ENCODE peak calls at places on chromosomes 16 and 17, in seven cellular contexts. W is foreskin melanocyte; O is glutamatergic neuron; E is NCI-H1092 treated with DMSO at 0.1 percent for 48 hours; V is stimulated activated CD8-positive, alpha-beta memory T cell treated with anti-CD3 and anti-CD28 coated beads, Interleukin-7, amount 100 ng/mL, for 1 hour; T is head of caudate nucleus; I is kidney. U is an unnamed sample.

GRCh38 chr16:86137359-86137758 is 238.4 kb downstream of the IRF8 start:
- DNase-seq in W (no peak), O (no peak), E (no peak), V (no peak), T (no peak), I (no peak), U (no peak)

GRCh38 chr17:40518401-40519088 is 17.1 kb upstream of the TNS4 start:
- DNase-seq in W (no peak), O (no peak), E (no peak), V (no peak), T (no peak), I (no peak), U (no peak)

GRCh38 chr17:47257651-47258339 is 4.2 kb downstream of the ITGB3 start:
- DNase-seq in W (peak), O (no peak), E (no peak), V (no peak), T (no peak), I (no peak), U (no peak)

GRCh38 chr16:52203096-52203495 is 343.8 kb downstream of the TOX3 start:
- DNase-seq in W (no peak), O (no peak), E (no peak), V (no peak), T (no peak), I (no peak), U (no peak)

GRCh38 chr16:68948230-68948910 is 105.0 kb downstream of the TANGO6 start:
- DNase-seq in W (peak), O (no peak), E (no peak), V (no peak), T (no peak), I (no peak), U (no peak)

GRCh38 chr16:84357191-84357651 is 11.1 kb upstream of the ATP2C2 start:
- DNase-seq in W (peak), O (no peak), E (peak), V (no peak), T (no peak), I (peak), U (no peak)

GRCh38 chr17:4514206-4514605 is 15.5 kb downstream of the SPNS2 start:
- DNase-seq in W (no peak), O (no peak), E (no peak), V (no peak), T (no peak), I (no peak), U (no peak)

GRCh38 chr17:42050360-42051012 is at the start of gene C17orf113:
- DNase-seq in W (no peak), O (peak), E (peak), V (peak), T (peak), I (peak), U (peak)

GRCh38 chr17:68656666-68657065 is 55.5 kb upstream of the FAM20A start:
- DNase-seq in W (no peak), O (no peak), E (no peak), V (no peak), T (no peak), I (no peak), U (no peak)

GRCh38 chr17:65797809-65798208 is 236.4 kb upstream of the AXIN2 start:
- DNase-seq in W (no peak), O (no peak), E (no peak), V (no peak), T (no peak), I (no peak), U (no peak)

GRCh38 chr16:16073884-16074781 is 124.7 kb downstream of the ABCC1 start:
- DNase-seq in W (no peak), O (no peak), E (no peak), V (no peak), T (no peak), I (peak), U (peak)

GRCh38 chr16:28096974-28097373 is 33.5 kb upstream of the GSG1L start:
- DNase-seq in W (no peak), O (no peak), E (no peak), V (no peak), T (no peak), I (peak), U (no peak)

GRCh38 chr17:81582341-81582740 is 30.2 kb upstream of the FAAP100 start:
- DNase-seq in W (no peak), O (no peak), E (no peak), V (no peak), T (no peak), I (peak), U (no peak)

GRCh38 chr16:76265434-76266045 is 11.7 kb upstream of the CNTNAP4 start:
- DNase-seq in W (peak), O (peak), E (peak), V (no peak), T (no peak), I (no peak), U (no peak)

GRCh38 chr17:82939213-82940030 is 99.6 kb upstream of the ZNF750 start:
- DNase-seq in W (no peak), O (no peak), E (no peak), V (no peak), T (no peak), I (peak), U (no peak)

U was measured in retina.